ENCODE peak calls at places on chromosomes 7 and 10, in nine cellular contexts. T, W, Y, A, M, E, F, L and C are unnamed samples.

GRCh38 chr7:98232276-98232585 is 19.8 kb downstream of the TECPR1 start:
- DNase-seq in T (no peak), W (no peak), Y (no peak), A (no peak), M (no peak), E (no peak), F (no peak), L (no peak), C (no peak)

GRCh38 chr7:113204415-113204814 is 86.1 kb upstream of the SMIM30 start:
- DNase-seq in T (no peak), W (no peak), Y (no peak), A (no peak), M (no peak), E (no peak), F (no peak), L (no peak), C (no peak)

GRCh38 chr10:124290095-124290795 is 128.5 kb downstream of the OAT start:
- DNase-seq in T (no peak), W (no peak), Y (no peak), A (no peak), M (no peak), E (no peak), F (no peak), L (no peak), C (peak; percentile 4)

GRCh38 chr10:30422981-30423654 is 10.9 kb upstream of the MAP3K8 start:
- DNase-seq in T (peak; percentile 84), W (no peak), Y (no peak), A (peak; percentile 52), M (peak; percentile 85), E (no peak), F (no peak), L (no peak), C (no peak)

GRCh38 chr10:128018236-128018635 is 108.0 kb downstream of the MKI67 start:
- DNase-seq in T (no peak), W (no peak), Y (no peak), A (no peak), M (no peak), E (no peak), F (no peak), L (no peak), C (no peak)

GRCh38 chr7:47557317-47557985 is 24.5 kb downstream of the TNS3 start:
- DNase-seq in T (peak; percentile 53), W (peak; percentile 52), Y (no peak), A (no peak), M (no peak), E (no peak), F (no peak), L (no peak), C (no peak)

GRCh38 chr10:100653957-100654834 is 91.2 kb upstream of the PAX2 start:
- DNase-seq in T (no peak), W (no peak), Y (no peak), A (peak; percentile 79), M (no peak), E (peak; percentile 52), F (no peak), L (no peak), C (peak; percentile 29)

GRCh38 chr10:19572056-19572455 is 244.2 kb upstream of the PLXDC2 start:
- DNase-seq in T (no peak), W (no peak), Y (no peak), A (no peak), M (no peak), E (no peak), F (no peak), L (no peak), C (no peak)

GRCh38 chr10:101774589-101775272 is 1.2 kb downstream of the FGF8 start:
- DNase-seq in T (peak; percentile 17), W (no peak), Y (no peak), A (peak; percentile 67), M (no peak), E (no peak), F (no peak), L (no peak), C (no peak)

GRCh38 chr10:22903694-22904093 is 24.2 kb upstream of the ARMC3 start:
- DNase-seq in T (no peak), W (no peak), Y (no peak), A (no peak), M (no peak), E (no peak), F (no peak), L (no peak), C (no peak)

GRCh38 chr7:138064856-138065357 is 11.4 kb upstream of the AKR1D1 start:
- DNase-seq in T (no peak), W (no peak), Y (no peak), A (peak; percentile 38), M (no peak), E (no peak), F (no peak), L (no peak), C (no peak)

GRCh38 chr10:72034040-72034499 is 54.3 kb downstream of the SPOCK2 start:
- DNase-seq in T (no peak), W (no peak), Y (no peak), A (no peak), M (no peak), E (no peak), F (no peak), L (no peak), C (no peak)